ENCODE peak calls at places on chromosome 3, in ten cellular contexts. E, T, J, K, R, H, S, W, D and B are unnamed samples. For H3K4me1, the result is how much of the 10 kb centered on the place peaks cover.

GRCh38 chr3:179452166-179452544 is 885 bp upstream of the GNB4 start:
- DNase-seq in E (no peak), T (peak), J (peak), K (no peak), R (no peak), H (peak), S (no peak), W (no peak), D (no peak), B (peak)

GRCh38 chr3:122948398-122948797 is 79.2 kb downstream of the SEMA5B start:
- DNase-seq in E (no peak), T (no peak), J (no peak), K (no peak), R (no peak), H (no peak), S (no peak), W (no peak), D (peak), B (no peak)

GRCh38 chr3:81761904-81762565 is 590 bp upstream of the GBE1 start:
- DNase-seq in E (no peak), T (no peak), J (no peak), K (no peak), R (no peak), H (no peak), S (no peak), W (no peak), D (no peak), B (no peak)

GRCh38 chr3:144055604-144056003 is 84.0 kb downstream of the DIPK2A start:
- DNase-seq in E (no peak), T (peak), J (peak), K (no peak), R (no peak), H (no peak), S (no peak), W (no peak), D (no peak), B (peak)

GRCh38 chr3:94246136-94246535 is 183.3 kb downstream of the NSUN3 start:
- DNase-seq in E (no peak), T (peak), J (no peak), K (no peak), R (no peak), H (no peak), S (no peak), W (no peak), D (no peak), B (peak)

GRCh38 chr3:170792511-170792910 is 77.5 kb downstream of the RPL22L1 start:
- DNase-seq in E (no peak), T (no peak), J (peak), K (no peak), R (no peak), H (no peak), S (no peak), W (no peak), D (no peak), B (no peak)

GRCh38 chr3:126266291-126266840 is 86.0 kb upstream of the ALDH1L1 start:
- DNase-seq in E (peak), T (no peak), J (peak), K (peak), R (peak), H (peak), S (no peak), W (peak), D (peak), B (peak)

GRCh38 chr3:179227349-179227748 is 23.6 kb downstream of the KCNMB3 start:
- DNase-seq in E (no peak), T (peak), J (peak), K (no peak), R (no peak), H (no peak), S (no peak), W (no peak), D (no peak), B (no peak)

GRCh38 chr3:48142316-48142870 is 45.8 kb downstream of the CDC25A start:
- DNase-seq in E (no peak), T (no peak), J (no peak), K (peak), R (no peak), H (no peak), S (peak), W (no peak), D (no peak), B (no peak)

GRCh38 chr3:184229424-184230080 is at the start of gene VWA5B2:
- DNase-seq in E (peak), T (peak), J (peak), K (peak), R (no peak), H (peak), S (peak), W (peak), D (peak), B (peak)

GRCh38 chr3:170003881-170004356 is 33.9 kb upstream of the GPR160 start:
- DNase-seq in E (no peak), T (no peak), J (no peak), K (no peak), R (no peak), H (no peak), S (no peak), W (no peak), D (no peak), B (no peak)

GRCh38 chr3:169348981-169349942 is 314.2 kb downstream of the MECOM start:
- DNase-seq in E (no peak), T (peak), J (peak), K (no peak), R (no peak), H (peak), S (no peak), W (no peak), D (no peak), B (no peak)

GRCh38 chr3:158743664-158744566 is 11.7 kb upstream of the RARRES1 start:
- DNase-seq in E (no peak), T (no peak), J (no peak), K (peak), R (no peak), H (no peak), S (no peak), W (no peak), D (no peak), B (no peak)

GRCh38 chr3:149816986-149817385 is 4.0 kb downstream of the RNF13 start:
- DNase-seq in E (no peak), T (no peak), J (peak), K (no peak), R (no peak), H (no peak), S (no peak), W (no peak), D (no peak), B (no peak)

GRCh38 chr3:142152349-142152748 is 3.0 kb upstream of the TFDP2 start:
- DNase-seq in E (no peak), T (no peak), J (no peak), K (no peak), R (no peak), H (peak), S (no peak), W (no peak), D (peak), B (peak)

GRCh38 chr3:8233938-8234337 is 267.7 kb upstream of the LMCD1 start:
- DNase-seq in E (no peak), T (no peak), J (no peak), K (no peak), R (no peak), H (no peak), S (peak), W (no peak), D (no peak), B (no peak)

GRCh38 chr3:1805331-1805730 is 293.3 kb upstream of the CNTN4 start:
- DNase-seq in E (no peak), T (no peak), J (no peak), K (no peak), R (no peak), H (no peak), S (no peak), W (no peak), D (no peak), B (no peak)

GRCh38 chr3:81823882-81824395 is 62.5 kb upstream of the GBE1 start:
- DNase-seq in E (no peak), T (peak), J (no peak), K (no peak), R (no peak), H (no peak), S (peak), W (no peak), D (no peak), B (no peak)

GRCh38 chr3:11626084-11626463 is 17.6 kb downstream of the VGLL4 start:
- DNase-seq in E (no peak), T (no peak), J (no peak), K (no peak), R (no peak), H (no peak), S (no peak), W (no peak), D (no peak), B (no peak)

GRCh38 chr3:115986555-115987207 is 363.4 kb downstream of the GAP43 start:
- DNase-seq in E (no peak), T (peak), J (peak), K (no peak), R (no peak), H (peak), S (no peak), W (no peak), D (peak), B (no peak)

GRCh38 chr3:37453393-37454391 is 279.3 kb upstream of the LRRFIP2 start:
- DNase-seq in E (peak), T (no peak), J (no peak), K (peak), R (peak), H (peak), S (no peak), W (peak), D (no peak), B (peak)
- H3K4me1 ChIP-seq in E (under half), T (under half), J (under half), K (under half), R (under half), H (under half), S (under half), W (under half), D (under half), B (under half)

GRCh38 chr3:187919535-187919934 is 174.3 kb upstream of the BCL6 start:
- DNase-seq in E (no peak), T (no peak), J (no peak), K (no peak), R (no peak), H (no peak), S (no peak), W (no peak), D (no peak), B (no peak)
- H3K4me1 ChIP-seq in E (under half), T (under half), J (under half), K (under half), R (under half), H (under half), S (under half), W (under half), D (under half), B (under half)

DNA sequence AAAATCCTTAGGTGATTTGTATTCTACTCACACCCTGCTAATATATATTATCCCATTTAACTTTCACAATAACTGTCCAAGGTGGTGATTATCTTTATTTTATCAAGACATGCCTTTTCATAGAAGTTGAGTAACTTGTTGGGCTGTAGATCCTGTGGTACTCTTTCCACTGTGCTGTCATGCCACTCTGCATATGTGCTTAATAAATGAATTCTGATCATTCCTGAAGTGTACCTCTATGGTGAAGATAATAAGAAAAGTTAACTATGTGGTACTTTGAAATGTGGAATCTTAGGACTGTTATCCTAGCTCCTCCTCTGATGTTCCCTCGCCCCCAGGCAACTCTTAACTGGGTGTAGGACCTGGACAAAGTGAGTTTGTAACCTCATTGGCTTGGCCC is 5.2 kb downstream of the SNRK start:
- DNase-seq in E (no peak), T (peak), J (no peak), K (no peak), R (no peak), H (no peak), S (no peak), W (no peak), D (no peak), B (no peak)
- H3K4me1 ChIP-seq in E (under half), T (under half), J (under half), K (half or more), R (under half), H (under half), S (half or more), W (under half), D (under half), B (under half)

GRCh38 chr3:46923559-46924350 is 46.2 kb downstream of the PTH1R start:
- DNase-seq in E (peak), T (no peak), J (peak), K (peak), R (peak), H (peak), S (no peak), W (no peak), D (peak), B (peak)
- H3K4me1 ChIP-seq in E (under half), T (under half), J (under half), K (under half), R (under half), H (under half), S (under half), W (under half), D (under half), B (under half)

DNA sequence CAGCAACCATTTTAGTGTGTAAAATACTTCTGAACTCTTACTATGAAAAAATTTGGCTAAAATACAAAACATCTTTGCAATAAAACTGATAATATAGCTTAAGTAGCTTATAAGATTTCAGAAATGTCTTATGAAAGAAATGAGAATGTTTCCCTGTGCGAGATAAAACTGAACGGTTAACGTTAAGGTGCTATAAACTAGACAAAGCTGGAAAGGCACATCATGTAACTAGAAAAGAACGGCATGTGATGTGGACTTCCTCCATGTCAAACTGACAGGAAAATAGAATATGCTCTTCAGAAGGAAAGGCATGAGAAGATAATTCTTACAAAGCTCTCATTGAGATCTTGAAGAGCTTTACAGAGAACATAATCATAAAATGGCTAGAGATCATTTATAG is 36.5 kb downstream of the NCK1 start:
- DNase-seq in E (no peak), T (no peak), J (no peak), K (no peak), R (no peak), H (no peak), S (no peak), W (no peak), D (no peak), B (no peak)
- H3K4me1 ChIP-seq in E (under half), T (under half), J (under half), K (under half), R (under half), H (under half), S (under half), W (under half), D (under half), B (under half)

DNA sequence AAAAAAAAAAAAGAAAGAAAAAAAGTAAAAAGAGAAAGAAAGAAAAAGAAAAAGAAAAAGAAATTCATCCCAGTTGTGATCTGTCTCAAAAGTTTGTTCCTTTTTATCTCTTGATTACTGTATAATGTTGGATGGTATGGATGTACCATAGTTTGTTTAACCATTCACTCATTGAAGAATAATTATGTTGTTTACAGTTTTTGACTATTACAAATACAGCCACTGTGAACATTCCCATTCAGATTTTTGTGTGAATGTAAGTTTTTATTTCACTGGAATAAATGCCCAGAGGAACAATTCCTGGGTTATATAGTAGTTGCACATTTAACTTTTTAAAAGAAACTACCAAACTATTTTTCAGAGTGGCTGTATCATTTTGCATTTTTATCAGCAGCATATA is 10.3 kb upstream of the CCR8 start:
- DNase-seq in E (no peak), T (no peak), J (no peak), K (no peak), R (no peak), H (no peak), S (no peak), W (no peak), D (no peak), B (no peak)
- H3K4me1 ChIP-seq in E (under half), T (under half), J (under half), K (under half), R (under half), H (under half), S (under half), W (under half), D (under half), B (under half)

DNA sequence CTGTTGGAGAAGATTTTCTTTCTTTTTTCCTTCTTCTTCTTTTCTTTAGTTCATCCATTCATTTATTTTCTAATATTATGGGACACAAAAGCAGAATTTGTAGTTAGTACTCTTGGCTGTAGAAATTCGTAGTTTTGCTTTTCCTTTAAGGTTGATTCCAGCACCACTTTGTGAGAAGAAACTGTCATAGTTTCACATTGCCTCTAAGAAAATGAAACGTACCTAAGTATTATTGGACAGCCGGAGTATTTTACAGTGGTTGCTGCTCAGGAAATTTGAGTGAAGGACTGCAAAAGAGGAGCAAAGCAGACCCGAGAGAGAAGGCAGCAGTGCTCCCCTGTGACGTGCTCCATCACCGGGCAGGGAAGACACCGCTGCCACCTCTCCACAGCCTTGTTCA is 48.1 kb downstream of the PLCL2 start:
- DNase-seq in E (no peak), T (no peak), J (no peak), K (no peak), R (no peak), H (no peak), S (peak), W (no peak), D (no peak), B (no peak)
- H3K4me1 ChIP-seq in E (under half), T (under half), J (under half), K (under half), R (under half), H (under half), S (under half), W (under half), D (under half), B (under half)

DNA sequence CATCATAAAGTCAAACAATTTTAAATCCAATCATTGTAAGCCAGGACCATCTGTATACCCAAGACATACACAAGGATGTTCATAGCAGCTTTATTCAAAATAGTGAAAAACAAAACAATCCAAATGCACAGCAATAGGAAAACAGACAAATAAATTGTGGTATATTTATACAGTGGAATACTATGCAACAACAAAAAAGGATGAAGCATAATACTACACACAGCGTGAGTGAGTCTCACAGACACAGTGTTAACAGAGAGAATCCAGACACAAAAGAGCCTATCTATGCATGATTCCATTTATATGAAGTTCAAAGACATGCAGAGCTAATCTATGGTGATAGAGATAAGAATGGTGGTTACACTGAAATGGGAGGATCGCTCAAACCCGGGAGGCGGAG is 5.6 kb upstream of the MUC20 start:
- DNase-seq in E (no peak), T (no peak), J (no peak), K (no peak), R (no peak), H (no peak), S (no peak), W (no peak), D (no peak), B (no peak)
- H3K4me1 ChIP-seq in E (under half), T (under half), J (under half), K (under half), R (under half), H (under half), S (under half), W (under half), D (under half), B (under half)

GRCh38 chr3:50600141-50600753 is 11.3 kb downstream of the CISH start:
- DNase-seq in E (peak), T (no peak), J (no peak), K (no peak), R (no peak), H (no peak), S (no peak), W (no peak), D (no peak), B (peak)
- H3K4me1 ChIP-seq in E (under half), T (under half), J (under half), K (under half), R (under half), H (under half), S (under half), W (half or more), D (under half), B (under half)